ENCODE peak calls at places on chromosomes 13 and 19, in seven cellular contexts. R is A549, Q is astrocyte of the cerebellum, X is Peyer's patch, P is AG09309, I is SJSA1, N is psoas muscle. V is an unnamed sample.
A peak's percentile ranks its signal among the peaks of the same experiment; 100 is the strongest.

GRCh38 chr13:76795701-76796695 is 90.2 kb downstream of the KCTD12 start:
- DNase-seq in R (no peak), Q (no peak), X (no peak), P (no peak), I (peak; percentile 32), N (no peak), V (no peak)

GRCh38 chr19:7397687-7398086 is 49.0 kb downstream of the ARHGEF18 start:
- DNase-seq in R (no peak), Q (peak; percentile 77), X (no peak), P (peak; percentile 56), I (peak; percentile 93), N (no peak), V (peak; percentile 59)

GRCh38 chr13:62887046-62887445 is 1471.4 kb upstream of the PCDH20 start:
- DNase-seq in R (no peak), Q (no peak), X (no peak), P (no peak), I (no peak), N (no peak), V (no peak)

GRCh38 chr13:101454767-101455166 is 2.3 kb downstream of the ITGBL1 start:
- DNase-seq in R (no peak), Q (no peak), X (no peak), P (no peak), I (peak; percentile 63), N (no peak), V (no peak)

GRCh38 chr13:98543380-98544104 is 33.4 kb downstream of the STK24 start:
- DNase-seq in R (no peak), Q (no peak), X (peak; percentile 37), P (no peak), I (no peak), N (peak; percentile 42), V (no peak)

GRCh38 chr13:108086678-108087077 is 128.7 kb downstream of the LIG4 start:
- DNase-seq in R (no peak), Q (no peak), X (no peak), P (peak; percentile 5), I (no peak), N (no peak), V (no peak)

GRCh38 chr19:10402441-10403038 is 802 bp downstream of the CDC37 start:
- DNase-seq in R (no peak), Q (no peak), X (no peak), P (no peak), I (no peak), N (peak; percentile 64), V (no peak)

GRCh38 chr13:112444001-112444311 is 67.8 kb downstream of the SPACA7 start:
- DNase-seq in R (peak; percentile 38), Q (peak; percentile 19), X (no peak), P (no peak), I (peak; percentile 48), N (peak; percentile 63), V (peak; percentile 6)

GRCh38 chr13:48585456-48585840 is 52.6 kb upstream of the RCBTB2 start:
- DNase-seq in R (no peak), Q (peak; percentile 79), X (no peak), P (peak; percentile 52), I (no peak), N (no peak), V (peak; percentile 6)

GRCh38 chr19:30111456-30111855 is 169.4 kb downstream of the URI1 start:
- DNase-seq in R (no peak), Q (no peak), X (no peak), P (no peak), I (no peak), N (no peak), V (no peak)

GRCh38 chr19:16420781-16421386 is 50.9 kb downstream of the EPS15L1 start:
- DNase-seq in R (no peak), Q (no peak), X (no peak), P (no peak), I (no peak), N (no peak), V (no peak)

GRCh38 chr19:18294467-18294864 is 13.0 kb upstream of the JUND start:
- DNase-seq in R (no peak), Q (no peak), X (peak; percentile 86), P (no peak), I (no peak), N (peak; percentile 75), V (no peak)

GRCh38 chr19:19280561-19280960 is 7.5 kb upstream of the TM6SF2 start:
- DNase-seq in R (no peak), Q (no peak), X (no peak), P (peak; percentile 10), I (no peak), N (no peak), V (peak; percentile 10)

GRCh38 chr13:42136518-42136917 is 88.1 kb downstream of the DGKH start:
- DNase-seq in R (no peak), Q (no peak), X (no peak), P (no peak), I (no peak), N (no peak), V (no peak)

GRCh38 chr13:32124743-32125142 is 93.2 kb downstream of the FRY start:
- DNase-seq in R (no peak), Q (no peak), X (no peak), P (no peak), I (no peak), N (no peak), V (no peak)

GRCh38 chr19:543912-544608 is at the start of gene GZMM:
- DNase-seq in R (no peak), Q (no peak), X (peak; percentile 52), P (no peak), I (no peak), N (no peak), V (no peak)

GRCh38 chr19:14515501-14516047 is 2.6 kb downstream of the DNAJB1 start:
- DNase-seq in R (no peak), Q (no peak), X (no peak), P (no peak), I (no peak), N (no peak), V (no peak)

GRCh38 chr19:42919757-42920079 is 2.0 kb upstream of the PSG6 start:
- DNase-seq in R (no peak), Q (no peak), X (no peak), P (no peak), I (peak; percentile 51), N (no peak), V (no peak)

GRCh38 chr13:90091611-90092010 is 1255.9 kb upstream of the MIR17HG start:
- DNase-seq in R (no peak), Q (no peak), X (no peak), P (no peak), I (no peak), N (no peak), V (no peak)

GRCh38 chr19:52034051-52034728 is 6.0 kb upstream of the ZNF614 start:
- DNase-seq in R (no peak), Q (no peak), X (no peak), P (no peak), I (no peak), N (no peak), V (no peak)

GRCh38 chr13:113836917-113837553 is 26.8 kb downstream of the GAS6 start:
- DNase-seq in R (peak; percentile 38), Q (peak; percentile 67), X (no peak), P (peak; percentile 80), I (peak; percentile 95), N (peak; percentile 79), V (peak; percentile 94)

GRCh38 chr13:39597828-39598227 is 5.2 kb downstream of the LHFPL6 start:
- DNase-seq in R (no peak), Q (no peak), X (no peak), P (no peak), I (no peak), N (no peak), V (peak; percentile 44)

GRCh38 chr19:14347999-14348889 is 33.0 kb upstream of the ADGRE5 start:
- DNase-seq in R (peak; percentile 76), Q (no peak), X (peak; percentile 59), P (no peak), I (peak; percentile 55), N (peak; percentile 80), V (no peak)

GRCh38 chr19:30877591-30878230 is 471.5 kb downstream of the TSHZ3 start:
- DNase-seq in R (no peak), Q (no peak), X (no peak), P (no peak), I (no peak), N (no peak), V (no peak)

DNA sequence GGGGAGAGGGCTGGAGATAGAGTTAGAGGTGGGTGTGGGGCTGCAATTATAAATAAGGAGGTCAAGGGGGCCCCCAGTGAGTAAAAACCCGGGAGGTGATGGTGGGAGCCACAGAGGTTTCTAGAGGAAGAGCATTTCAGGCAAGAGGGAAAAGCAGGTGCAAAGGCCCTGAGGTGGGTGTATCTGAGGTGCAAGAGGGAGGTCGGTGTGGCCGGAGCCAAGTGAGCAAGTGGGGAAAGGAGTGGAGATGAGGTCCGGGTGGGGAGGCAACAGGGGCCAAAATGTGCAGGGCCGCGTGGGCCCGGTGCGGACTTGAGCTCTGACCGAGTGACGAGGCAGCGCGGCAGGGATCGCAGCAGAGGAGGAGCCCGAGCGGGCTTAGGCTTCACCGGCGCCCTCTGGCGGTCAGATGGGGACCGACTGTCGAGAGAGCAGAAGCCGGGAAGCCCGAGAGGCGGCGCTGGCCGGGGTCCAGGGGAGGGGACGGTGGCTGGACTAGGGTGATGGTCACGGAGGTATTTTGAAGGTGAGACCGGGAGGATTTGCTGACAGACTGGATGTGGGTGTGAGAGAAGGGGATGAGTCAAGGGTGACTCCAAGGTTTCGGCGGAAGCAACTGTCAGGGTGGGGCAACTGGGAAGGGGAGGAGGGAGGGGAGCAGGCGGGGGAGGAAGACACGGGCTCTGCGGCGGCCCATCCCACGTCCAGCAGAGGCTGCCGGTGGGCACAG is 17.7 kb upstream of the SPACA4 start:
- DNase-seq in R (peak; percentile 90), Q (peak; percentile 51), X (peak; percentile 86), P (no peak), I (peak; percentile 86), N (peak; percentile 95), V (no peak)
- H3K4me3 ChIP-seq in R (peak overlapping the region; percentile 27), Q (peak overlapping the region; percentile 35), X (peak overlapping the region; percentile 61), P (peak overlapping the region; percentile 39), I (peak overlapping the region; percentile 36), N (peak overlapping the region; percentile 60), V (peak overlapping the region; percentile 32)

DNA sequence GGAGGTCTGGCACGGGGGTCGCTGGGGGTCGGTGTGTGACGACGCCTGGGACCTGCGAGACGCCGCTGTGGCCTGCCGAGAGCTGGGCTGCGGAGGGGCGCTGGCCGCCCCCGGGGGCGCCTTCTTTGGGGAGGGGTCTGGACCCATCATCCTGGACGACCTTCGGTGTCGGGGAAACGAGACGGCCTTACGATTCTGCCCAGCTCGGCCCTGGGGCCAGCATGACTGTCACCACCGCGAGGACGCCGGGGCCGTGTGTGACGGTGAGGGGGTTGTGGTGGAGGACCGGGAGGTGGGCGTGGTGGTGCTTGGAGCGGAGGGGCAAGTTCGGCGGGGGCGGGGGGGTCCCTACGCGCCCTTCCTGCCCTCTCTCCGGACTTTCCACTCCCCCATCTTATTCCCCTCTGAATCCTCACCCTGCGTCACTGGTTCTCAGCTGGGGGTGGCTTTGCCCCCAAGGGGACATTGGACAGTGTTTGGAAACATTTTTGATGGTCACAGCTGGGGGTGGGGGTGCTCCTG is 5.5 kb downstream of the SSC5D start:
- DNase-seq in R (no peak), Q (no peak), X (no peak), P (no peak), I (no peak), N (peak; percentile 54), V (no peak)
- H3K4me3 ChIP-seq in R (no peak overlapping the region), Q (no peak overlapping the region), X (no peak overlapping the region), P (peak overlapping the region; percentile 50), I (no peak overlapping the region), N (peak overlapping the region; percentile 52), V (peak overlapping the region; percentile 42)

GRCh38 chr19:35143818-35144217 is 763 bp downstream of the FXYD7 start:
- DNase-seq in R (no peak), Q (no peak), X (no peak), P (no peak), I (no peak), N (no peak), V (no peak)
- H3K4me3 ChIP-seq in R (no peak overlapping the region), Q (no peak overlapping the region), X (no peak overlapping the region), P (no peak overlapping the region), I (no peak overlapping the region), N (no peak overlapping the region), V (no peak overlapping the region)

GRCh38 chr19:5207806-5208205 is 132.8 kb downstream of the PTPRS start:
- DNase-seq in R (no peak), Q (no peak), X (no peak), P (no peak), I (no peak), N (no peak), V (no peak)
- H3K4me3 ChIP-seq in R (no peak overlapping the region), Q (no peak overlapping the region), X (no peak overlapping the region), P (no peak overlapping the region), I (no peak overlapping the region), N (no peak overlapping the region), V (no peak overlapping the region)